ENCODE peak calls at places on chromosome 9, in six cellular contexts. A is cardiac fibroblast, B is tibial artery, I is breast epithelium, U is neural progenitor cell, X is HCT116. V is an unnamed sample.

GRCh38 chr9:16133556-16134227 is 580.8 kb downstream of the CCDC171 start:
- DNase-seq in X (peak), I (no peak), U (peak), B (peak), A (peak), V (peak)

GRCh38 chr9:99347556-99347955 is 125.5 kb downstream of the SEC61B start:
- DNase-seq in U (no peak), B (no peak), X (no peak), I (no peak), A (no peak), V (no peak)

GRCh38 chr9:93567271-93567959 is 9.0 kb upstream of the PHF2 start:
- DNase-seq in I (no peak), B (peak), A (peak), U (peak), X (no peak), V (no peak)

GRCh38 chr9:114284316-114285060 is 38.4 kb upstream of the ORM1 start:
- DNase-seq in A (no peak), U (no peak), B (peak), X (no peak), I (no peak), V (no peak)

GRCh38 chr9:136587944-136588662 is 42.3 kb upstream of the NOTCH1 start:
- DNase-seq in U (peak), I (no peak), A (peak), B (no peak), X (no peak), V (no peak)

GRCh38 chr9:75106856-75107255 is 18.5 kb downstream of the OSTF1 start:
- DNase-seq in U (no peak), I (no peak), B (no peak), X (no peak), A (peak), V (no peak)

GRCh38 chr9:128987800-128988199 is 40.3 kb downstream of the NUP188 start:
- DNase-seq in A (peak), U (no peak), X (no peak), B (peak), I (no peak), V (no peak)

GRCh38 chr9:85016389-85016997 is 347.0 kb downstream of the NTRK2 start:
- DNase-seq in I (no peak), A (no peak), X (no peak), B (no peak), U (no peak), V (no peak)

GRCh38 chr9:33379666-33380389 is 22.5 kb downstream of the AQP7 start:
- DNase-seq in I (no peak), B (peak), U (no peak), A (no peak), X (no peak), V (no peak)
- TF ChIP-seq CTCF in I (no peak), B (no peak), U (no peak), A (no peak), X (no peak), V (no peak)

GRCh38 chr9:4228606-4229005 is 71.3 kb downstream of the GLIS3 start:
- DNase-seq in I (no peak), X (no peak), A (peak), U (no peak), B (no peak), V (no peak)
- TF ChIP-seq CTCF in I (peak), X (peak), A (peak), U (peak), B (peak), V (peak)

GRCh38 chr9:33787839-33788238 is 7.5 kb upstream of the PRSS3 start:
- DNase-seq in A (no peak), X (no peak), B (no peak), I (no peak), U (no peak), V (no peak)

GRCh38 chr9:33791117-33791516 is 4.2 kb upstream of the PRSS3 start:
- DNase-seq in U (no peak), I (no peak), B (no peak), A (peak), X (peak), V (no peak)

GRCh38 chr9:33781736-33782135 is 13.6 kb upstream of the PRSS3 start:
- DNase-seq in I (no peak), B (no peak), U (no peak), A (no peak), X (no peak), V (no peak)

GRCh38 chr9:33782395-33783152 is 12.8 kb upstream of the PRSS3 start:
- DNase-seq in I (no peak), X (no peak), U (no peak), B (no peak), A (peak), V (no peak)

GRCh38 chr9:33785914-33786313 is 9.4 kb upstream of the PRSS3 start:
- DNase-seq in A (peak), B (no peak), X (no peak), U (peak), I (no peak), V (no peak)
- TF ChIP-seq CTCF in A (peak), B (no peak), X (peak), U (peak), I (no peak), V (no peak)

GRCh38 chr9:108761530-108762347 is 94.0 kb downstream of the ACTL7B start:
- DNase-seq in B (no peak), I (peak), U (peak), X (peak), A (peak), V (peak)
- TF ChIP-seq CTCF in B (peak), I (peak), U (peak), X (peak), A (peak), V (peak)

DNA sequence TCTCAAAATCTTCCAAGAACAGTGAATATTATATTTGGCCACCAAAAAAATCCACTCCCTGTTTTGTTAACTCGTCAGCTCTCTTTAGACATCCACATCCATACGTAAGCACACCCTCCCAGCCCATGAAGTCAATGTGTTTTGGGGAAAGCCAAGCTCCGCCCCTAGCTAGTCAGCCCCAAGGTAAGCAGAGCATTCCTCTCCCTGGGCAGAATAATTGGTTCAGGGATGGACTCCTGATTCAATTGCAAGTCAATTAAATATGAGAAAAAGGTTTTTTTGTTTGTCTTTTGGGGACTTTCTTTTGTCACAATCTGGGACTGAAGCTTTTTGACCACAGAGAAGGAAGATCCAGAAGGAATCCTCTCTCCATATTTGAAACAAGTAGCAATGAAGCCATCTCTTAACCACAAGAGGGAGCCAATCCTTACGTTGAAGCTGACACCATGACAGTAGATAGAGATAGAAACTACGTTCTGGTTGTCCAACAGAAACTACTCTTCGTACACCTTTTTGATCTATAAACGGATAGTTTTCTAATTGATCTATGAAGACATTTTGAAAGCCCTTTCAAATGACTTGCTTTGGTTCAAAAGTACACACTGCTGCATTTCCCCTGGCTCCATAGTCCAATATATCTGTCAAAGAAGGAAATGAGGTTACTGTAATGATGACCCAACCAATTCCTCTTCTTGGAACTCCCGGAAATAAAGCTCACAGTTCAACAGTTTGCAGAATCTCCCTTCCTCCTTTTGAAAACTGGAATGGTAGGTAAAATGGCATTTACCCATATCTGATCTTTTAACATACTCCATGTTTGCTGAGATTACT is 166.4 kb downstream of the TLE1 start:
- DNase-seq in B (no peak), U (peak), X (peak), I (no peak), A (peak), V (peak)
- TF ChIP-seq CTCF in B (peak), U (peak), X (peak), I (peak), A (peak), V (peak)

GRCh38 chr9:86187121-86187520 is 72.3 kb downstream of the C9orf153 start:
- DNase-seq in B (no peak), I (no peak), X (no peak), U (peak), A (no peak), V (no peak)
- TF ChIP-seq CTCF in B (no peak), I (no peak), X (peak), U (no peak), A (no peak), V (no peak)

GRCh38 chr9:2179557-2179956 is 164.4 kb downstream of the SMARCA2 start:
- DNase-seq in X (no peak), U (no peak), B (no peak), I (no peak), A (peak), V (no peak)

GRCh38 chr9:2180171-2180570 is 165.0 kb downstream of the SMARCA2 start:
- DNase-seq in X (no peak), I (no peak), A (no peak), B (no peak), U (peak), V (no peak)

GRCh38 chr9:2178034-2178734 is 163.0 kb downstream of the SMARCA2 start:
- DNase-seq in U (no peak), I (peak), B (no peak), X (no peak), A (no peak), V (no peak)

GRCh38 chr9:2180704-2181103 is 165.6 kb downstream of the SMARCA2 start:
- DNase-seq in B (no peak), I (no peak), U (no peak), A (peak), X (no peak), V (no peak)

DNA sequence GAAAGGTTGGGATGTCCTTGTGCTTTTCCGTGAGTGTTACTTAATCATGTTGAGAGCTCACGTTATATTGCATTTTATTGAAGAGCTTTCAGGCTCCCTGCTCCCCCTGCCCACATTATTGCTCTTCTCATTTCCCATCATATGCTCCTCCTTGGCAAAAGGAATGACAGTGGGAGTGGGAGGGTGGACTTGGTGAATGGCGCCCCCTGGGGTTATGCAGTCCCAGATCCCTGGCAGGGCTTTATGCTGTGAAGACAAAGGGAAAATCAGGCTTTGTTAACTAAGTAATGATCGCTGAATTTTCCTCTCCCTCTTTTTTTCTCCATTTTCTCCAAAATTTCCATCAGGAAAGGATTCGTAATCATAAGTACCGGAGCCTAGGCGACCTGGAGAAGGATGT is 166.6 kb downstream of the SMARCA2 start:
- DNase-seq in X (peak), U (peak), B (no peak), I (no peak), A (peak), V (no peak)
- TF ChIP-seq CTCF in X (peak), U (peak), B (peak), I (no peak), A (peak), V (peak)

GRCh38 chr9:4662108-4662988 is at the start of gene PLPP6:
- DNase-seq in B (peak), U (peak), I (peak), X (peak), A (peak), V (peak)

GRCh38 chr9:4662989-4663792 is 1.1 kb downstream of the PLPP6 start:
- DNase-seq in X (no peak), B (no peak), I (no peak), A (no peak), U (peak), V (no peak)

GRCh38 chr9:4657426-4658159 is 4.5 kb upstream of the PLPP6 start:
- DNase-seq in I (no peak), A (no peak), U (no peak), X (no peak), B (no peak), V (no peak)

GRCh38 chr9:4663956-4664355 is 1.9 kb downstream of the PLPP6 start:
- DNase-seq in I (no peak), X (no peak), A (no peak), U (no peak), B (no peak), V (no peak)

DNA sequence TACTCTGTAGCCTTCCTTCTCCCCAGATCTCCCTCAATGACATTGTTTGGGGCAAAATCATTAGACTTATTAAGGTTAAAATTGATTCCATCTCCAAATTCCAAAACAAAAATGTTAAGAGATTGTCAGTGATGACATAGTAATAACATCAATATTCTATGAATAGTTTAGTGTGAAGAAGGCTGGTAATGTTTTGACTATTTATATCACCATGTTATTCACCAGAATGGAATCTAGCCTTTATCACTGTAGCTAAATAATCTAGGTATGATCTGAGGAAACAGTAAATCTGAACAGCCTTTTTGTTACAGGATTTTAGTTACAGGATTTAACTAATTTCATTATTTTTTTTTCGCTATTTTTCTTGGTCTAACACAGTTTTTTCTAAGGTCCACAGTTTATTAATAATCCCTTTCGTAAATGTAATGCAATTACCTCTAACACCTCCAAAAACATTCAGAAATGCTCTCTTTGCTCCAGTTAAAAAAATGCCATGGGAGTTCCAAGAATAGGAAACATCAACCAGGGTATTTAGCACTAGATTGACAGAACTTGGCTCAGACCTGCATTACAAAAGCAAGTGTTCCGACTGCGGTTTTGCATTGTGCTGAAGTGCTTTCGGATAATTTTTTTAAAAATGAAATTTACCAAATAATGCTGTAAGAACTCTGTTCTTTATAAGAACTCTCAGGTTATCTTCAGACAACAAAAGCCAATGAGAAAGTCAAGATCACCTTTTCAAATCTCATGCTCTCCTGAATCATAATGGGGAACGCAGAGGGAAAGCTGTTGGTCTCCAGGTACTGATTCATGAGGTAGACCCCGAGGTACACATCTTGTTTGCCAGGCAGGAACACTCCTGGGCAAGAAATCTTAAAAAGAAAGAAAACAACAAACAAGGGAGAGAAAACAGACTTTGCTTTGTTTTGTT is 664 bp upstream of the PLPP6 start:
- DNase-seq in A (peak), U (no peak), B (no peak), X (no peak), I (no peak), V (no peak)
- TF ChIP-seq CTCF in A (no peak), U (no peak), B (no peak), X (no peak), I (no peak), V (no peak)

V was measured in D721Med.